ENCODE peak calls at places on chromosomes 5 and 9, in four cellular contexts. B, I, Q and V are unnamed samples.

GRCh38 chr9:28518439-28518838 is 945.2 kb upstream of the C9orf72 start:
- DNase-seq in B (no peak), I (no peak), Q (no peak), V (no peak)

GRCh38 chr5:78569441-78569840 is 79.1 kb downstream of the LHFPL2 start:
- DNase-seq in B (no peak), I (no peak), Q (no peak), V (no peak)

GRCh38 chr9:14321517-14322125 is 7.7 kb upstream of the NFIB start:
- DNase-seq in B (no peak), I (no peak), Q (no peak), V (no peak)

GRCh38 chr9:93254061-93254481 is 70.1 kb downstream of the WNK2 start:
- DNase-seq in B (no peak), I (no peak), Q (no peak), V (no peak)

GRCh38 chr5:142597546-142598337 is 88.1 kb downstream of the FGF1 start:
- DNase-seq in B (no peak), I (no peak), Q (peak), V (no peak)

GRCh38 chr9:34675048-34675714 is 12.7 kb upstream of the CCL27 start:
- DNase-seq in B (peak), I (no peak), Q (peak), V (peak)

GRCh38 chr5:171207256-171207866 is 101.7 kb upstream of the TLX3 start:
- DNase-seq in B (peak), I (no peak), Q (peak), V (no peak)

GRCh38 chr9:137445930-137446431 is 4.8 kb upstream of the ENTPD8 start:
- DNase-seq in B (no peak), I (no peak), Q (no peak), V (no peak)

GRCh38 chr5:109105631-109106267 is 304.0 kb downstream of the PJA2 start:
- DNase-seq in B (no peak), I (no peak), Q (no peak), V (no peak)

GRCh38 chr9:121721770-121722169 is 70.3 kb downstream of the DAB2IP start:
- DNase-seq in B (no peak), I (no peak), Q (no peak), V (no peak)

GRCh38 chr9:72749276-72749675 is 203.6 kb downstream of the ALDH1A1 start:
- DNase-seq in B (no peak), I (no peak), Q (no peak), V (no peak)

GRCh38 chr5:128163991-128164390 is 80.4 kb downstream of the SLC12A2 start:
- DNase-seq in B (no peak), I (no peak), Q (no peak), V (no peak)

GRCh38 chr9:134896834-134897583 is 16.4 kb downstream of the FCN2 start:
- DNase-seq in B (no peak), I (no peak), Q (no peak), V (no peak)

GRCh38 chr9:134894136-134894860 is 13.7 kb downstream of the FCN2 start:
- DNase-seq in B (no peak), I (no peak), Q (no peak), V (no peak)

GRCh38 chr9:134897584-134898170 is 17.1 kb downstream of the FCN2 start:
- DNase-seq in B (no peak), I (no peak), Q (no peak), V (no peak)

GRCh38 chr9:134895103-134895502 is 14.5 kb downstream of the FCN2 start:
- DNase-seq in B (no peak), I (no peak), Q (no peak), V (no peak)

DNA sequence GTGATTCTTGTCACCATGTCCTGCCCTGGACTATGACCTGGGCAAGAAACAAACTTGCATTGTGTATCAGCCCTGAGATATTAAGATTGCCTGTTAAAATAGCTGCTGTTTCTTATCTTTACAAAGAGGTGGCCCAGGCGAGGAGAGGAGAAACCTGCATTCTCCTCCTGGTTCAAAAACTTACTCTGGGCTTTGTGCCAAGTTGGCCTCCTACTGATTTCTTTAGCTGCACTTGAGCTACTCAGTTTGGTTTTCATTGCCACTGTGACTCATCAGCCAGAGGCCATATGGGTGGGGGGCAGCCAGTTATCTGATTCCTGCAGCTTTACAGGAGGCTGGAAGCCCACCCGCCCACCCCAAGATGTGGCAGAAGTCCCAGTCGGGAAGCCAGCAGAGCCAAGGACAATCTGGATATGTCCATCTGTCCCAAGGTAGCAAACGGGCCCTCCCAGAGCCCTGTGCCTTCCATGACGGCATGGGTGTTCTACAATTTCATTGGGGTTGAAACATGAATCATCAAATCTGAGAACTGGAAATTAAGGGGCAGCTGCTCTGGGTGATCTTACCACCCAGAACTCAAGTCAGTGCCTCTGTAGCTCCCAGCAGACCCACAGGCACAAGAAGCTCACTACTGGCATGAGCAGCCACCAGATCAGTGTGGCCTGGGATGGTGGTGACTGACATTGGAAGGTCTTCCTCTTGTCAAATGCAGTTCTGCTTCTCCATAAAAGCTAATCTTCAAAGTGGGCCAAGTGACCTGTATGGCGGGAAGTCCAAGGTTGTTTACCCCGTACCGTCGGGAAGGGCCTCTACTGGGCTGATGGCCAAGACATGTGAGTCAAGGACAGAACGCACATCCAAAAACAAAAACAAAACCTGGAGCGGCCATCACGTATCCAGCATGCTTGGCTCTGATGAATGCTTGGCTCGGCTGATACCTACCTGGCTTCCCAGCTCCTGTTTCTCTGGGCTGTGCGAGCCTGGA is 15.5 kb downstream of the FCN2 start:
- DNase-seq in B (no peak), I (no peak), Q (no peak), V (no peak)
- TF ChIP-seq SPI1 in B (no peak), I (no peak), Q (no peak), V (no peak)

DNA sequence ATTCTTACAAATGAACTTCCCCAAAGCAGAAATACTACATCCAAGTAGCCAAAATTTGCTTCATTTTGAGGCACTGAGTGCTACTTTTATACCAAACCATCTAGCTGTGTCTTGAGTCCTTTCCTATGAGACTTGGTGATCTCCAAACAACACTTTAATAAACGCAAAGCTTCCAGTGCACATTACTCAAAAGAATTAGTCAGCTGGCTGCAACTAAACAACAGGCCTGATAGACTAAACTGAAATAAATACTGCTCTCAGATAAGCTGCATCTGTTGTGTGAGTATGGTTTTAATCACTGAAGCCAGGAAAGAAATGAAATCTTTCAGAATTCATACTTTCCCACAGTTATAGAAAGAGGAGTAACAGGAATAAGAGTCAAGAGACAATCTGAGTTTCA is 80.3 kb downstream of the VCAN start:
- DNase-seq in B (no peak), I (no peak), Q (no peak), V (no peak)
- TF ChIP-seq POLR2AphosphoS5 in B (no peak), I (no peak), Q (no peak), V (no peak)

GRCh38 chr5:159426694-159427093 is 96.4 kb upstream of the IL12B start:
- DNase-seq in B (no peak), I (no peak), Q (no peak), V (no peak)

GRCh38 chr5:159422371-159422770 is 92.1 kb upstream of the IL12B start:
- DNase-seq in B (no peak), I (no peak), Q (no peak), V (no peak)

GRCh38 chr5:159430361-159431018 is 100.2 kb upstream of the IL12B start:
- DNase-seq in B (no peak), I (no peak), Q (no peak), V (no peak)

GRCh38 chr5:159424123-159424522 is 93.8 kb upstream of the IL12B start:
- DNase-seq in B (no peak), I (no peak), Q (no peak), V (no peak)

GRCh38 chr5:159427180-159428012 is 97.1 kb upstream of the IL12B start:
- DNase-seq in B (no peak), I (peak), Q (no peak), V (no peak)
- TF ChIP-seq SPI1 in B (no peak), I (peak), Q (no peak), V (peak)

GRCh38 chr9:134388976-134389375 is 62.7 kb downstream of the RXRA start:
- DNase-seq in B (no peak), I (no peak), Q (no peak), V (no peak)
- TF ChIP-seq POLR2AphosphoS5 in B (no peak), I (no peak), Q (no peak), V (no peak)

GRCh38 chr5:88772831-88773230 is 110.2 kb downstream of the MEF2C start:
- DNase-seq in B (no peak), I (no peak), Q (no peak), V (no peak)
- TF ChIP-seq SPI1 in B (no peak), I (no peak), Q (no peak), V (no peak)

DNA sequence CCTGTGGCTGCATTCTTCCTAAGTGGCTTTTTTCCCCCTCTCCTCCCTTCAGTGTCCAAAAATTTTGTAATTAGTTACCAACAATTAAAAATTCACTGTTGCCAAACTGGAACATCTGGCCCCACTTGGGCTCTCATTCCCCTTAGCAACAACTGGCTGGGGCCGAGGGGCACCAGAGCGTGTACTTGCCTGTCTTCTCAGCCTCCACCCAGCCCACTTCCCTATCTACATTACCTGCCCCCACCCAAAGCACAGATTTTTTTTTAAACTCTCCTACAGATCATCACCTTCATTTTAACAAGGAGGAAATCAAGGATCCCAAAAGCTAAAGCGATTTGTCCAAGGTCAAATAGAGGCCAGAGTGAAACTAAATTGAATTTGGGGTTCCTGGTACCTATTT is 278.8 kb downstream of the EBF1 start:
- DNase-seq in B (no peak), I (no peak), Q (no peak), V (no peak)
- TF ChIP-seq POLR2AphosphoS5 in B (no peak), I (no peak), Q (no peak), V (no peak)

GRCh38 chr5:91123291-91123690 is 259.8 kb downstream of the ARRDC3 start:
- DNase-seq in B (no peak), I (no peak), Q (no peak), V (no peak)
- TF ChIP-seq SPI1 in B (no peak), I (no peak), Q (no peak), V (no peak)